ENCODE peak calls at places on chromosomes 2 and 18, in seven cellular contexts. B, G, A, R, D, P and E are unnamed samples.

GRCh38 chr2:233047206-233047605 is 12.9 kb upstream of the INPP5D start:
- DNase-seq in B (no peak), G (no peak), A (no peak), R (no peak), D (no peak), P (no peak), E (no peak)

GRCh38 chr2:64186698-64187605 is 42.7 kb upstream of the PELI1 start:
- DNase-seq in B (peak), G (no peak), A (no peak), R (no peak), D (no peak), P (no peak), E (no peak)

GRCh38 chr2:96245609-96246390 is 20.0 kb downstream of the TMEM127 start:
- DNase-seq in B (no peak), G (no peak), A (no peak), R (no peak), D (no peak), P (no peak), E (no peak)

GRCh38 chr18:57559311-57559710 is 27.2 kb downstream of the FECH start:
- DNase-seq in B (no peak), G (no peak), A (no peak), R (no peak), D (no peak), P (no peak), E (no peak)

GRCh38 chr2:86541282-86541681 is 22.0 kb downstream of the CHMP3 start:
- DNase-seq in B (no peak), G (no peak), A (no peak), R (no peak), D (no peak), P (no peak), E (no peak)

GRCh38 chr18:67217551-67218166 is 298.9 kb downstream of the DSEL start:
- DNase-seq in B (peak), G (no peak), A (peak), R (peak), D (peak), P (no peak), E (peak)

GRCh38 chr2:219496781-219497494 is 1.8 kb upstream of the GMPPA start:
- DNase-seq in B (no peak), G (no peak), A (no peak), R (no peak), D (no peak), P (no peak), E (no peak)

GRCh38 chr2:235560345-235560744 is 66.5 kb downstream of the AGAP1 start:
- DNase-seq in B (no peak), G (no peak), A (no peak), R (no peak), D (no peak), P (peak), E (no peak)

GRCh38 chr2:28683100-28683706 is 68.4 kb upstream of the PPP1CB start:
- DNase-seq in B (peak), G (no peak), A (peak), R (no peak), D (no peak), P (no peak), E (peak)

GRCh38 chr2:24512836-24513235 is 21.8 kb downstream of the NCOA1 start:
- DNase-seq in B (no peak), G (no peak), A (no peak), R (no peak), D (no peak), P (no peak), E (no peak)

GRCh38 chr2:237591379-237591881 is 896 bp upstream of the RAB17 start:
- DNase-seq in B (no peak), G (no peak), A (no peak), R (no peak), D (no peak), P (no peak), E (no peak)

GRCh38 chr2:240454031-240454901 is 18.8 kb downstream of the GPC1 start:
- DNase-seq in B (no peak), G (no peak), A (no peak), R (no peak), D (no peak), P (no peak), E (no peak)

GRCh38 chr18:9506046-9506792 is 30.9 kb downstream of the RALBP1 start:
- DNase-seq in B (no peak), G (no peak), A (no peak), R (no peak), D (no peak), P (no peak), E (no peak)

GRCh38 chr2:172552547-172553291 is 3.2 kb upstream of the PDK1 start:
- DNase-seq in B (no peak), G (no peak), A (no peak), R (no peak), D (no peak), P (no peak), E (peak)

GRCh38 chr2:120239488-120240287 is 13.0 kb upstream of the RALB start:
- DNase-seq in B (peak), G (no peak), A (peak), R (no peak), D (no peak), P (no peak), E (no peak)

GRCh38 chr2:203237501-203238238 is 1.1 kb upstream of the CYP20A1 start:
- DNase-seq in B (no peak), G (no peak), A (peak), R (no peak), D (peak), P (no peak), E (peak)

GRCh38 chr2:95025406-95026319 is at the start of gene MAL:
- DNase-seq in B (no peak), G (no peak), A (peak), R (no peak), D (peak), P (no peak), E (no peak)

GRCh38 chr18:80253871-80254492 is 6.7 kb upstream of the PARD6G start:
- DNase-seq in B (no peak), G (no peak), A (peak), R (no peak), D (peak), P (no peak), E (peak)

GRCh38 chr18:22275706-22276333 is 106.4 kb downstream of the GATA6 start:
- DNase-seq in B (no peak), G (no peak), A (no peak), R (no peak), D (no peak), P (no peak), E (no peak)

GRCh38 chr2:37588316-37588777 is 83.1 kb downstream of the CDC42EP3 start:
- DNase-seq in B (no peak), G (no peak), A (no peak), R (no peak), D (no peak), P (no peak), E (no peak)

GRCh38 chr2:71856709-71857525 is 290.7 kb downstream of the CYP26B1 start:
- DNase-seq in B (no peak), G (no peak), A (no peak), R (no peak), D (no peak), P (no peak), E (no peak)

GRCh38 chr2:50241292-50241691 is 790.6 kb downstream of the NRXN1 start:
- DNase-seq in B (no peak), G (no peak), A (no peak), R (no peak), D (no peak), P (no peak), E (no peak)

GRCh38 chr18:31206787-31207381 is 44.2 kb upstream of the DSC1 start:
- DNase-seq in B (peak), G (no peak), A (peak), R (peak), D (peak), P (peak), E (peak)

GRCh38 chr18:53319628-53320027 is 904.8 kb downstream of the MBD2 start:
- DNase-seq in B (no peak), G (no peak), A (no peak), R (no peak), D (peak), P (no peak), E (no peak)

DNA sequence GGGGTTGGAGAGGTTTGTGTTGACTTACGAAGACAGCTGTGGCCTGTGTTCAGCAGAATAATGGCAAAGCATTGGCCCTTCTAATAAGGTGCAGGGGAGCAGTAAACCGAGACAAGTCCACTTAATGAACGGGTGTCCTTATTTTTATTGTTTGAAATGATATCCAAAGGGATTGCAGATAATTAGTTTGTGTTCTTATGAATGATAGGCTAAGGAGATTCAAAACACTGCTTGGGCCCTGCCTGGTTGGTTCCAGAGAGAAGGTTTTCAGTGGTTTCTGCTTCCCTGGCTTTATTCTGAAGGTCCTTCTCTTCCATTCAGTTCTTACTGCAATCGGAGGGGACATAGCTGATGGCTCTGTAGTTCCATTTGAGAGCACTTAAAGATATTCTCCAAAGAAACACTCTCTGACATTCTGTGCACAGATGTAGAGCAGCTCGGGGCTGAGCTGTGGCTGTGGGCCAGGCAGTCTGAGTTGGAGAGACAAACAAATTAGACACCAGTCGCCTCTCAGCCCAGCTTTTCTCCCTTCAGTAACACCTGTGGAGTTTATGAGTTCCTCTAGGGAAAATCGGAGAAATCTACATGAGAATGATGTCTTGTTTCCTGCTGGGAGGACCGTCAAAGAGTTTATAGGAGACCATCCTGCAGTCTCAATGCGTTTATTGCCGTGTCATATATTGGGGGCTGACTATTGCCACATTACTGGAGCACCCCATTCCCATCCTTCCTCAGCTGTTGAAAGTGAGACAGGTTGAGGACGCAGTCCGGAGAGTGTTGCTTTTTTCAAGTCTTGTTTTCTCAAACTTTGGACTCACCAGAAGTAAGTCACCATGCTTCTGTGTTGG is 6.5 kb downstream of the GREB1 start:
- DNase-seq in B (no peak), G (no peak), A (no peak), R (no peak), D (no peak), P (no peak), E (no peak)
- TF ChIP-seq TAF1 in B (peak), G (no peak), A (no peak), R (no peak), D (no peak), P (no peak), E (no peak)

DNA sequence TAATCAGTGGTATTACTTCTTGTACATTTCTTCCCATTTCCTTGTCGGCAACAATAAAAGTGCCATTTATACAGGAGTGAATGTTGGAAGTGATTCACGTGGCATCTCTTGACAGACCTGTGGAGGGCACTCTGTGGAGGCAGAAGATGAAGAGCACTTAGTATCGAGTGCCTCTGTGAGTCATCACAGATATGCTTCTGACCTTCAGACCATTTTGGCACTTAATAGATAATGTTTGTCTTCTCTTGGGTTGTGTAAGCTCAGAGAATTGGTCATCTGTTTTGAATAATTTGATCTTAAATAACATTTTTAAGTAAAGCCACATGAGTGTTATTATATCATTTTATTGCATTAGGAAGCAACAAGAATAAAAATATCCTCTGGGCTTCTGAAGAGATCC is 305.5 kb downstream of the PTPRM start:
- DNase-seq in B (peak), G (no peak), A (no peak), R (no peak), D (peak), P (no peak), E (no peak)
- TF ChIP-seq TAF1 in B (no peak), G (no peak), A (no peak), R (no peak), D (no peak), P (no peak), E (no peak)

GRCh38 chr2:156691014-156691413 is 254.8 kb downstream of the GPD2 start:
- DNase-seq in B (no peak), G (no peak), A (no peak), R (no peak), D (no peak), P (no peak), E (no peak)
- TF ChIP-seq TAF1 in B (no peak), G (no peak), A (no peak), R (no peak), D (no peak), P (no peak), E (no peak)

DNA sequence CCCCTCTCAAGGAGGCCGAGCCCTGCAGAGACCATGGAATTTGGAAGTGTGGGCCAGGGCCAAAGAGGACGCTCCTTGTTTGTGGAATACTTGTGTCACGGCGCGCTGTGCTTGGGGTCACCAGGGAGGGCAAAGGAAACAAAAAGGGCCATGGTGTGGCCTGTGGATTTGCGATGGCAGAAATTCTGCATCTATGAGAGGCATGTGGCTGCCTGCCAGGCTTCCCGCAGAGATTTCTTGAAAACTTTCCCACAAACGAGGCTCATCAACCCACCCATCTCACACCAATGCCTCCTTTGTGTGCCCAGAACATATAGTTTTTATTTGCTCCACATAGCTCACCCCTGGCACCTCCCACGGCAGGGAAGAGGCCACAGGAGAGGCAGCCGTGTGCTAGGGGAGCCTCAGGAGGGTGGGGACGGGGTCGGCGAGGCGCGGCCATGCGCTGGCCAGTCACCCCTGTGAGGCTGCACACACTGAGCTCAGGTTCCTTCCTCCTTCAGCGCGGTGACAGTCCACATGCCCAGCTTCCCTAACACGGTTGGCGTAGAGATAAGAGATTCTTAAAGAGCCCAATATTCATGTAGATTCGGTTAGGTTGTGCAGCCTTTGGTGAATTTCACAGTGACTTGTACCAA is 100.3 kb downstream of the MBP start:
- DNase-seq in B (no peak), G (no peak), A (no peak), R (no peak), D (no peak), P (no peak), E (no peak)
- TF ChIP-seq TAF1 in B (no peak), G (no peak), A (no peak), R (no peak), D (no peak), P (no peak), E (no peak)

GRCh38 chr2:112092286-112093041 is 37.4 kb downstream of the TMEM87B start:
- DNase-seq in B (no peak), G (no peak), A (no peak), R (no peak), D (no peak), P (no peak), E (no peak)
- TF ChIP-seq TAF1 in B (no peak), G (no peak), A (no peak), R (no peak), D (no peak), P (no peak), E (no peak)

GRCh38 chr2:18404141-18404540 is 156.3 kb downstream of the RDH14 start:
- DNase-seq in B (no peak), G (no peak), A (no peak), R (no peak), D (no peak), P (no peak), E (no peak)
- TF ChIP-seq TAF1 in B (no peak), G (no peak), A (no peak), R (no peak), D (no peak), P (no peak), E (no peak)

GRCh38 chr2:98713332-98714015 is 17.5 kb downstream of the MGAT4A start:
- DNase-seq in B (no peak), G (no peak), A (no peak), R (no peak), D (no peak), P (peak), E (no peak)

GRCh38 chr2:98710709-98711108 is 20.2 kb downstream of the MGAT4A start:
- DNase-seq in B (no peak), G (no peak), A (no peak), R (no peak), D (no peak), P (no peak), E (no peak)

GRCh38 chr2:98712145-98712544 is 18.8 kb downstream of the MGAT4A start:
- DNase-seq in B (no peak), G (no peak), A (no peak), R (no peak), D (no peak), P (no peak), E (no peak)

GRCh38 chr2:98708396-98709186 is 22.3 kb downstream of the MGAT4A start:
- DNase-seq in B (no peak), G (no peak), A (no peak), R (no peak), D (no peak), P (no peak), E (no peak)

GRCh38 chr2:98709530-98709929 is 21.4 kb downstream of the MGAT4A start:
- DNase-seq in B (no peak), G (no peak), A (no peak), R (no peak), D (no peak), P (no peak), E (no peak)
- TF ChIP-seq TAF1 in B (no peak), G (no peak), A (no peak), R (no peak), D (no peak), P (no peak), E (no peak)

DNA sequence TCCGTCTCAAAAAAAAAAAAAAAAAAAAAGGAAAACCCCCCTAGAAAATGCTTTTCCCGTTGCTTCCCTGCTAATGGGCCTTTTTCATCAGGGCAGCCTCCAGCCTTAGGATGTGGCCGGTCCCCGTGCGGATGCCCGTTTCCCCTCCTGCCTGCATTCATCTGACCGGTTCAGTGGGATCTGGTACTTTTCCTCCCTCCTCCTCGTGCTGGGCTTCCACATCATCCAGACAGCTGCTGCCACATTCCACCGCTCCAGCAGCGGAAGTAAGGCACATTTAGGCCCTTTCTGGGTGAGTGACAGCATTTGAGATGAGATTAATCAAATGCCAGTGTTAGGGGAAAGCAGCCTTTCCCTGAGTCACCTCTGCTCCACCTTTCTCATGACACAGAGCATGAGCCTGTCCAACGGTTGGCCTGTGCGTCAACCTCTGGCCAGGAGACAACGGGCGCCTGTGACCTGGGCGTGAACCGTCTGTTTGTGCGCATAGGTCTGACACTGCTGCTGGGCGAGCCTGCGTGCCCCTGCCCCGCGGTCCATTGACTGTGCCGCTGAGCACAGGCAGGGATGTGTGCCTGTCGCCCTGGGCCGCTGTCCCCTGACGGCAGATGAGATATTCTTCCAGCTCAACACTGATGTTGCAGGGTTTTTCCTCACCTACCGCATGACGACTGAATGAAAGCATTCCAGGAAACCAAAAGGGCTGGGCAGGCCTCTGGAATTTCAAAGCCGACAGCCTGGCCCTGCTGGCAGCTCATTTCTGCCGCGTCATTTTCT is 174.0 kb downstream of the TGIF1 start:
- DNase-seq in B (peak), G (no peak), A (peak), R (no peak), D (peak), P (no peak), E (peak)
- TF ChIP-seq TAF1 in B (peak), G (no peak), A (no peak), R (no peak), D (peak), P (no peak), E (peak)

DNA sequence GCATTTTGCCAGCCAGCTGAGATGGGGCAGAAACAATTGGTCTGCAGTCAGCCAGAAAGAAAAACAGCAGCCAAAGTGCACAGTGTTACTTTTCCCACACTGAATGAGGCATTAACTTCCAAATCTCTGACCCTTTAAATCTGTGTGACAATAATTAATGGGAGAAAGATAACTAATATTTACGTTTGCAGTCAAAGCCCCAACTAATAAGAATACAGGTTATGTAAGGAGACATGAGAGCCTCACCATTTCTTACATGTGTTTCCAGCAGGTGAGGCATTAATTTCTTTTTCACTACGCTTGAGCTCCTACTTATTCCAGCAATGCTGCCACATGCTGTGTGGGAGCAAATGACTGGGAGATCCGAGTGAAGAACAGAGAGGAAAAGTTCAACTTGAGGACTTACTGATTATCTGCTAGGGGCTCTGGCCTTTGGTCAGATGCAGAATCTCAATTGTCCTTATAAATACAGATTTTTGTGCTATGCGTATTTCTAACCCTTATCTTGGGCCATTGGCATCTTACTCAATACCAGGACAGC is 339.0 kb downstream of the SATB2 start:
- DNase-seq in B (no peak), G (no peak), A (no peak), R (no peak), D (no peak), P (no peak), E (no peak)
- TF ChIP-seq TAF1 in B (no peak), G (no peak), A (no peak), R (no peak), D (no peak), P (no peak), E (no peak)